ENCODE peak calls at places on chromosomes 7 and 10, in eight cellular contexts. One of them, this sample, is unnamed.

GRCh38 chr10:131435760-131436448 is 124.4 kb upstream of the TCERG1L start:
- DNase-seq in AG10803: no peak
- DNase-seq in fibroblast of the aortic adventitia: no peak
- DNase-seq in lung: no peak
- DNase-seq in A549: no peak
- DNase-seq in astrocyte: no peak
- DNase-seq in cardiac muscle cell: no peak
- DNase-seq in lower leg skin: no peak
- DNase-seq in this sample: no peak

GRCh38 chr7:52944916-52945315 is 90.5 kb upstream of the POM121L12 start:
- DNase-seq in AG10803: no peak
- DNase-seq in fibroblast of the aortic adventitia: no peak
- DNase-seq in lung: no peak
- DNase-seq in A549: peak
- DNase-seq in astrocyte: peak
- DNase-seq in cardiac muscle cell: no peak
- DNase-seq in lower leg skin: no peak
- DNase-seq in this sample: peak

GRCh38 chr7:3956949-3957348 is 655.9 kb downstream of the SDK1 start:
- DNase-seq in AG10803: no peak
- DNase-seq in fibroblast of the aortic adventitia: no peak
- DNase-seq in lung: no peak
- DNase-seq in A549: no peak
- DNase-seq in astrocyte: no peak
- DNase-seq in cardiac muscle cell: no peak
- DNase-seq in lower leg skin: no peak
- DNase-seq in this sample: no peak

GRCh38 chr10:98391578-98391991 is 23.4 kb downstream of the PYROXD2 start:
- DNase-seq in AG10803: peak
- DNase-seq in fibroblast of the aortic adventitia: peak
- DNase-seq in lung: no peak
- DNase-seq in A549: no peak
- DNase-seq in astrocyte: no peak
- DNase-seq in cardiac muscle cell: no peak
- DNase-seq in lower leg skin: peak
- DNase-seq in this sample: no peak

GRCh38 chr10:114053946-114054345 is 10.3 kb downstream of the ADRB1 start:
- DNase-seq in AG10803: peak
- DNase-seq in fibroblast of the aortic adventitia: peak
- DNase-seq in lung: no peak
- DNase-seq in A549: no peak
- DNase-seq in astrocyte: no peak
- DNase-seq in cardiac muscle cell: no peak
- DNase-seq in lower leg skin: no peak
- DNase-seq in this sample: no peak

GRCh38 chr7:1028775-1029636 is 15.3 kb upstream of the GPR146 start:
- DNase-seq in AG10803: peak
- DNase-seq in fibroblast of the aortic adventitia: peak
- DNase-seq in lung: peak
- DNase-seq in A549: peak
- DNase-seq in astrocyte: peak
- DNase-seq in cardiac muscle cell: peak
- DNase-seq in lower leg skin: peak
- DNase-seq in this sample: peak

GRCh38 chr10:119080521-119081259 is at the start of gene EIF3A:
- DNase-seq in AG10803: peak
- DNase-seq in fibroblast of the aortic adventitia: peak
- DNase-seq in lung: peak
- DNase-seq in A549: peak
- DNase-seq in astrocyte: peak
- DNase-seq in cardiac muscle cell: peak
- DNase-seq in lower leg skin: peak
- DNase-seq in this sample: peak

GRCh38 chr7:143145-143751 is 49.1 kb upstream of the FAM20C start:
- DNase-seq in AG10803: no peak
- DNase-seq in fibroblast of the aortic adventitia: no peak
- DNase-seq in lung: no peak
- DNase-seq in A549: no peak
- DNase-seq in astrocyte: no peak
- DNase-seq in cardiac muscle cell: no peak
- DNase-seq in lower leg skin: no peak
- DNase-seq in this sample: no peak

GRCh38 chr10:122267849-122268737 is 3.0 kb upstream of the BTBD16 start:
- DNase-seq in AG10803: no peak
- DNase-seq in fibroblast of the aortic adventitia: peak
- DNase-seq in lung: no peak
- DNase-seq in A549: peak
- DNase-seq in astrocyte: no peak
- DNase-seq in cardiac muscle cell: peak
- DNase-seq in lower leg skin: no peak
- DNase-seq in this sample: peak

GRCh38 chr7:116198748-116199410 is 11.5 kb upstream of the TES start:
- DNase-seq in AG10803: no peak
- DNase-seq in fibroblast of the aortic adventitia: no peak
- DNase-seq in lung: no peak
- DNase-seq in A549: no peak
- DNase-seq in astrocyte: no peak
- DNase-seq in cardiac muscle cell: no peak
- DNase-seq in lower leg skin: no peak
- DNase-seq in this sample: no peak

GRCh38 chr10:34171957-34172527 is 643.1 kb downstream of the PARD3 start:
- DNase-seq in AG10803: peak
- DNase-seq in fibroblast of the aortic adventitia: peak
- DNase-seq in lung: no peak
- DNase-seq in A549: no peak
- DNase-seq in astrocyte: peak
- DNase-seq in cardiac muscle cell: no peak
- DNase-seq in lower leg skin: no peak
- DNase-seq in this sample: peak

GRCh38 chr10:61000769-61001730 is 57.1 kb upstream of the RHOBTB1 start:
- DNase-seq in AG10803: peak
- DNase-seq in fibroblast of the aortic adventitia: no peak
- DNase-seq in lung: no peak
- DNase-seq in A549: peak
- DNase-seq in astrocyte: peak
- DNase-seq in cardiac muscle cell: peak
- DNase-seq in lower leg skin: no peak
- DNase-seq in this sample: no peak

GRCh38 chr10:78248651-78249464 is 215.2 kb downstream of the RPS24 start:
- DNase-seq in AG10803: peak
- DNase-seq in fibroblast of the aortic adventitia: peak
- DNase-seq in lung: no peak
- DNase-seq in A549: no peak
- DNase-seq in astrocyte: peak
- DNase-seq in cardiac muscle cell: no peak
- DNase-seq in lower leg skin: peak
- DNase-seq in this sample: peak

GRCh38 chr7:20238754-20239324 is 21.7 kb upstream of the MACC1 start:
- DNase-seq in AG10803: no peak
- DNase-seq in fibroblast of the aortic adventitia: no peak
- DNase-seq in lung: no peak
- DNase-seq in A549: no peak
- DNase-seq in astrocyte: peak
- DNase-seq in cardiac muscle cell: no peak
- DNase-seq in lower leg skin: no peak
- DNase-seq in this sample: no peak

GRCh38 chr7:83005410-83005809 is 157.3 kb downstream of the PCLO start:
- DNase-seq in AG10803: no peak
- DNase-seq in fibroblast of the aortic adventitia: peak
- DNase-seq in lung: no peak
- DNase-seq in A549: peak
- DNase-seq in astrocyte: no peak
- DNase-seq in cardiac muscle cell: peak
- DNase-seq in lower leg skin: no peak
- DNase-seq in this sample: peak

GRCh38 chr7:130490888-130491771 is 755 bp upstream of the MEST start:
- DNase-seq in AG10803: no peak
- DNase-seq in fibroblast of the aortic adventitia: peak
- DNase-seq in lung: no peak
- DNase-seq in A549: no peak
- DNase-seq in astrocyte: no peak
- DNase-seq in cardiac muscle cell: peak
- DNase-seq in lower leg skin: no peak
- DNase-seq in this sample: peak

GRCh38 chr7:100719523-100720319 is 547 bp upstream of the EPO start:
- DNase-seq in AG10803: peak
- DNase-seq in fibroblast of the aortic adventitia: peak
- DNase-seq in lung: no peak
- DNase-seq in A549: peak
- DNase-seq in astrocyte: peak
- DNase-seq in cardiac muscle cell: no peak
- DNase-seq in lower leg skin: no peak
- DNase-seq in this sample: peak

GRCh38 chr7:100722480-100723212 is 2.4 kb downstream of the EPO start:
- DNase-seq in AG10803: no peak
- DNase-seq in fibroblast of the aortic adventitia: no peak
- DNase-seq in lung: no peak
- DNase-seq in A549: no peak
- DNase-seq in astrocyte: no peak
- DNase-seq in cardiac muscle cell: no peak
- DNase-seq in lower leg skin: no peak
- DNase-seq in this sample: no peak

GRCh38 chr7:100721505-100721812 is 1.2 kb downstream of the EPO start:
- DNase-seq in AG10803: no peak
- DNase-seq in fibroblast of the aortic adventitia: no peak
- DNase-seq in lung: no peak
- DNase-seq in A549: no peak
- DNase-seq in astrocyte: no peak
- DNase-seq in cardiac muscle cell: no peak
- DNase-seq in lower leg skin: no peak
- DNase-seq in this sample: no peak

GRCh38 chr7:100720645-100721504 is 607 bp downstream of the EPO start:
- DNase-seq in AG10803: no peak
- DNase-seq in fibroblast of the aortic adventitia: no peak
- DNase-seq in lung: no peak
- DNase-seq in A549: no peak
- DNase-seq in astrocyte: no peak
- DNase-seq in cardiac muscle cell: peak
- DNase-seq in lower leg skin: no peak
- DNase-seq in this sample: no peak

DNA sequence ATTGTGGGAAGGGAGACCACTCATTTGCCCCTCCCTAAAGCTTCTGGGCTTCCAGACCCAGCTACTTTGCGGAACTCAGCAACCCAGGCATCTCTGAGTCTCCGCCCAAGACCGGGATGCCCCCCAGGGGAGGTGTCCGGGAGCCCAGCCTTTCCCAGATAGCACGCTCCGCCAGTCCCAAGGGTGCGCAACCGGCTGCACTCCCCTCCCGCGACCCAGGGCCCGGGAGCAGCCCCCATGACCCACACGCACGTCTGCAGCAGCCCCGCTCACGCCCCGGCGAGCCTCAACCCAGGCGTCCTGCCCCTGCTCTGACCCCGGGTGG is at the start of gene EPO:
- DNase-seq in AG10803: no peak
- DNase-seq in fibroblast of the aortic adventitia: no peak
- DNase-seq in lung: no peak
- DNase-seq in A549: no peak
- DNase-seq in astrocyte: no peak
- DNase-seq in cardiac muscle cell: peak
- DNase-seq in lower leg skin: no peak
- DNase-seq in this sample: no peak
- H3K4me3 ChIP-seq in AG10803: peak
- H3K4me3 ChIP-seq in fibroblast of the aortic adventitia: peak
- H3K4me3 ChIP-seq in lung: no peak
- H3K4me3 ChIP-seq in A549: peak
- H3K4me3 ChIP-seq in astrocyte: no peak
- H3K4me3 ChIP-seq in cardiac muscle cell: peak
- H3K4me3 ChIP-seq in lower leg skin: no peak
- H3K4me3 ChIP-seq in this sample: peak

DNA sequence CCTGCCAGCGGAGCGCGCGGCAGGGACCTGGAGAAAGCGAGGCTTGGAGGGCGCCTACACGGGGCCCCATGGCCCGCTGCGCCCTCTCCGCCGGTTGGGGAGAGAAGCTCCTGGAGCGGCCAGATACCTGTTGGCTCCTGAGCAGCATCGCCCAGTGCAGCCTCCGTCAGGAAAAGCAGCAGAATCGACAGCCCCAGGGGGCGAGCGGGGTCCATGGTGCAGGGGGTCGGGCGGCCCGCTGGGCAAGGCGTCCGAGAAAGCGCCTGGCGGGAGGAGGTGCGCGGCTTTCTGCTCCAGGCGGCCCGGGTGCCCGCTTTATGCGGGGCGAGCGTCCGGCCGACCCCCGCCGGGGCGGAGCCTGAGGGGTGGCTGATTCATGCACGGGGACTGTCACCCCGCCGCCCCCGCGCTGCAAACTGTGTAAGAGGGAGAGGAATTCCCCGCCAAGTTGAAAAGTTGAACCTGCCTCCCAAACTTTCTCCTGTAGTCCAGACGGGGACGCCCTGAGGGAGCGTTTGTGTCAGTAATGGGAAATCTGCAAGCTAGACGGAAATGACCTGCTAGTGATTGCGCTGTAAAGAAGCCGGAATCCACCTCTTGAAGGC is at the start of gene TFPI2:
- DNase-seq in AG10803: peak
- DNase-seq in fibroblast of the aortic adventitia: peak
- DNase-seq in lung: no peak
- DNase-seq in A549: peak
- DNase-seq in astrocyte: peak
- DNase-seq in cardiac muscle cell: peak
- DNase-seq in lower leg skin: no peak
- DNase-seq in this sample: peak
- TF ChIP-seq CTCF in AG10803: peak
- TF ChIP-seq CTCF in fibroblast of the aortic adventitia: peak
- TF ChIP-seq CTCF in lung: no peak
- TF ChIP-seq CTCF in A549: peak
- TF ChIP-seq CTCF in astrocyte: no peak
- TF ChIP-seq CTCF in cardiac muscle cell: peak
- TF ChIP-seq CTCF in lower leg skin: no peak
- TF ChIP-seq CTCF in this sample: peak

DNA sequence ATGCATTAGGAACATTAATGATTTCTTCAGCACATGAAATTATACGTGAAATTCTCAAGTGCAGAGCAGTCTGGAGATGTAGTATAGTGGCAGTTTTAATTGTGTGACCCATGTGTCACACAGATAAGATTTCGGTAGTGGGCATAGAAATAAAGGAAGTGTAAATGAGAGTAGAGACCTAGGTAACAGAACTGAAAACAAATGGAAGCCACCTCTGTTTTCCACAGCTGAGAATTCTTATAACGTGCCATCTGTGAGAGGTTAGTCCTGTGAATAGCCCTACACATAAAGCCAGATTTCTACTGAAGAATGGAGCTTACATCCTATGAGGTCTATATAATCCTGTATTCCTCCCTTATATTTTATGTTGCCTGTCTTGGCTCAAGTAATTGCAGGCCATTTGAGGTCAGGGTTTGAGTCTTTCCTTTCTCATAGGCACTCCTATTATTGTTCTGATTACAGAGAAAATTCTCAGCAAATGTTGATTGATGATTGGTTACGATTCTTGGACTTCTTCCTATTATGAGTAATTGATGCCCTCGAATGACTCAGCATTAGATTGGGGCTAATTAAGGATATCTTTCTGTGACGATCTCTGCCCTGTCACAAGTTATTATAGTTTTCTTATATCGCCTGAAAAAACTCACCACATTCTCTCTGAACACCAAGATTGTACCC is 258.2 kb downstream of the KIF20B start:
- DNase-seq in AG10803: no peak
- DNase-seq in fibroblast of the aortic adventitia: no peak
- DNase-seq in lung: no peak
- DNase-seq in A549: no peak
- DNase-seq in astrocyte: peak
- DNase-seq in cardiac muscle cell: no peak
- DNase-seq in lower leg skin: no peak
- DNase-seq in this sample: no peak
- H3K4me3 ChIP-seq in AG10803: no peak
- H3K4me3 ChIP-seq in fibroblast of the aortic adventitia: no peak
- H3K4me3 ChIP-seq in lung: no peak
- H3K4me3 ChIP-seq in A549: no peak
- H3K4me3 ChIP-seq in astrocyte: no peak
- H3K4me3 ChIP-seq in cardiac muscle cell: no peak
- H3K4me3 ChIP-seq in lower leg skin: no peak
- H3K4me3 ChIP-seq in this sample: no peak

GRCh38 chr10:69888882-69889584 is 87.3 kb downstream of the COL13A1 start:
- DNase-seq in AG10803: no peak
- DNase-seq in fibroblast of the aortic adventitia: no peak
- DNase-seq in lung: no peak
- DNase-seq in A549: no peak
- DNase-seq in astrocyte: no peak
- DNase-seq in cardiac muscle cell: no peak
- DNase-seq in lower leg skin: no peak
- DNase-seq in this sample: no peak
- TF ChIP-seq CTCF in AG10803: no peak
- TF ChIP-seq CTCF in fibroblast of the aortic adventitia: no peak
- TF ChIP-seq CTCF in lung: no peak
- TF ChIP-seq CTCF in A549: no peak
- TF ChIP-seq CTCF in astrocyte: no peak
- TF ChIP-seq CTCF in cardiac muscle cell: no peak
- TF ChIP-seq CTCF in lower leg skin: no peak
- TF ChIP-seq CTCF in this sample: no peak

This sample was measured in fibroblast of villous mesenchyme.